ENCODE peak calls at places on chromosome 16, in four cellular contexts. I is HEK293T, N is K562, E is HepG2. Q is an unnamed sample.

GRCh38 chr16:89973654-89974335 is 25.2 kb downstream of the DEF8 start:
- DNase-seq in I (no peak), N (no peak), E (peak), Q (no peak)

GRCh38 chr16:24971718-24972117 is 43.5 kb downstream of the ARHGAP17 start:
- DNase-seq in I (no peak), N (no peak), E (no peak), Q (no peak)

GRCh38 chr16:35431829-35432663 is 1972.6 kb downstream of the TP53TG3F start:
- DNase-seq in I (peak), N (peak), E (no peak), Q (peak)

GRCh38 chr16:55628306-55628968 is 27.4 kb upstream of the SLC6A2 start:
- DNase-seq in I (no peak), N (no peak), E (no peak), Q (no peak)

GRCh38 chr16:15559176-15559575 is 83.8 kb downstream of the MARF1 start:
- DNase-seq in I (no peak), N (no peak), E (no peak), Q (no peak)

GRCh38 chr16:27740496-27741201 is 190.7 kb downstream of the KATNIP start:
- DNase-seq in I (no peak), N (no peak), E (no peak), Q (no peak)

GRCh38 chr16:50279142-50279865 is 13.0 kb downstream of the ADCY7 start:
- DNase-seq in I (no peak), N (peak), E (no peak), Q (no peak)

GRCh38 chr16:66483689-66484452 is 56.8 kb downstream of the BEAN1 start:
- DNase-seq in I (peak), N (peak), E (peak), Q (peak)

GRCh38 chr16:83952940-83953795 is at the start of gene OSGIN1:
- DNase-seq in I (peak), N (peak), E (peak), Q (no peak)

GRCh38 chr16:86994651-86995171 is 322.5 kb downstream of the C16orf95 start:
- DNase-seq in I (no peak), N (peak), E (no peak), Q (no peak)

GRCh38 chr16:12160249-12160648 is 183.7 kb downstream of the SNX29 start:
- DNase-seq in I (no peak), N (no peak), E (no peak), Q (no peak)

GRCh38 chr16:83338138-83338537 is 469.6 kb upstream of the HSBP1 start:
- DNase-seq in I (no peak), N (no peak), E (no peak), Q (no peak)

GRCh38 chr16:460787-461186 is 35.3 kb downstream of the RAB11FIP3 start:
- DNase-seq in I (no peak), N (no peak), E (no peak), Q (no peak)

GRCh38 chr16:6105115-6105514 is 1007.5 kb upstream of the EEF2KMT start:
- DNase-seq in I (no peak), N (no peak), E (no peak), Q (no peak)

GRCh38 chr16:86239381-86239780 is 270.9 kb upstream of the FOXF1 start:
- DNase-seq in I (no peak), N (no peak), E (no peak), Q (no peak)

GRCh38 chr16:50035468-50035992 is 10.5 kb downstream of the CNEP1R1 start:
- DNase-seq in I (no peak), N (no peak), E (peak), Q (no peak)

GRCh38 chr16:23803591-23804123 is 32.1 kb upstream of the PRKCB start:
- DNase-seq in I (peak), N (peak), E (peak), Q (peak)

GRCh38 chr16:27745348-27745747 is 195.4 kb downstream of the KATNIP start:
- DNase-seq in I (no peak), N (peak), E (peak), Q (no peak)

GRCh38 chr16:10756574-10756973 is 12.9 kb downstream of the NUBP1 start:
- DNase-seq in I (no peak), N (no peak), E (no peak), Q (no peak)

GRCh38 chr16:7086842-7087616 is 245.6 kb upstream of the RBFOX1 start:
- DNase-seq in I (peak), N (peak), E (peak), Q (peak)

GRCh38 chr16:30728904-30729672 is 19.1 kb upstream of the PHKG2 start:
- DNase-seq in I (no peak), N (no peak), E (no peak), Q (peak)

GRCh38 chr16:3101841-3102470 is 2.9 kb upstream of the ZSCAN10 start:
- DNase-seq in I (no peak), N (no peak), E (no peak), Q (peak)

GRCh38 chr16:60123387-60124023 is 1389.4 kb upstream of the GOT2 start:
- DNase-seq in I (no peak), N (no peak), E (no peak), Q (no peak)

GRCh38 chr16:56608876-56609462 is 585 bp downstream of the MT2A start:
- DNase-seq in I (no peak), N (no peak), E (no peak), Q (no peak)

GRCh38 chr16:57563487-57563750 is 21.0 kb downstream of the ADGRG5 start:
- DNase-seq in I (no peak), N (no peak), E (no peak), Q (no peak)

GRCh38 chr16:22300427-22301071 is 3.3 kb downstream of the POLR3E start:
- DNase-seq in I (peak), N (peak), E (peak), Q (peak)

GRCh38 chr16:86566601-86566965 is at the start of gene FOXC2:
- DNase-seq in I (peak), N (peak), E (no peak), Q (peak)

GRCh38 chr16:86080131-86080875 is 181.3 kb downstream of the IRF8 start:
- DNase-seq in I (no peak), N (no peak), E (no peak), Q (no peak)

GRCh38 chr16:55039931-55040330 is 109.3 kb downstream of the IRX5 start:
- DNase-seq in I (no peak), N (no peak), E (no peak), Q (no peak)

GRCh38 chr16:87042551-87043272 is 274.5 kb downstream of the C16orf95 start:
- DNase-seq in I (no peak), N (no peak), E (no peak), Q (no peak)

GRCh38 chr16:83070416-83071199 is 443.8 kb downstream of the CDH13 start:
- DNase-seq in I (no peak), N (no peak), E (no peak), Q (no peak)

GRCh38 chr16:61936522-61936921 is 99.7 kb downstream of the CDH8 start:
- DNase-seq in I (no peak), N (no peak), E (no peak), Q (peak)

GRCh38 chr16:12874135-12874534 is 27.3 kb upstream of the SHISA9 start:
- DNase-seq in I (no peak), N (no peak), E (no peak), Q (no peak)

DNA sequence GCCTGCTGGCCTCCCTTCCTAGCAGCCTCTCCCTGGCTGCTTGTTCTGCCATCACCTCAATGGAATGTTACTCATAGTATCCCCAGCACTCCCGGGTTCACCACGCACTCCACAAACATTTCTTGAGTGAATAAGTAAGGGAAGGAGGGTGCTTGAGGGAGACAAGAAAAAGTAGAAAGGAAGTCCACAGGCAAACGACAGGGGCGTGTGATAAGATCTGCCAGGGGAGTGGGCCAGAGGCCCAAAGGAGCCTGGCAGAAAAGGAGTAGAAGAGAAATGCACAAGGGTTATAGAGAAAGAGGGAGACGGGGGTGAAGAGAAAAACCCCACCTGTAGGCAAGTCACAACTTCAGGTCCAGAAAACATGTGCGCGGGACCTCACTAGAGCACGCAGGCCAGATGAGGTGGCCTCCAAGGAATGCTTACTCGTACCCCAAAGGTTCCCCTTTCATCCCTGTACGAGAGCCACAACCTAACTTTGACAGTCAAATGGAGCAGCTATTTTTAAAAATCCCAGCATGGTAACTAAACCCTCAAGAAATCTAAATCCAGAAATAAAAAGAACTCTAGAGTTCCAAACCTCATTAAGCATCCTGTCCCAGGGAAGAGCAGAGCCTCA is 6.6 kb downstream of the ZDHHC7 start:
- DNase-seq in I (no peak), N (no peak), E (no peak), Q (no peak)
- TF ChIP-seq ELF4 in I (no peak), N (no peak), E (no peak), Q (no peak)

GRCh38 chr16:88693420-88694177 is 7.3 kb upstream of the SNAI3 start:
- DNase-seq in I (no peak), N (no peak), E (no peak), Q (no peak)

GRCh38 chr16:88691129-88691813 is 5.0 kb upstream of the SNAI3 start:
- DNase-seq in I (no peak), N (no peak), E (no peak), Q (no peak)

GRCh38 chr16:88692861-88693260 is 6.6 kb upstream of the SNAI3 start:
- DNase-seq in I (no peak), N (no peak), E (no peak), Q (no peak)

GRCh38 chr16:88690341-88691128 is 4.2 kb upstream of the SNAI3 start:
- DNase-seq in I (no peak), N (no peak), E (no peak), Q (no peak)

DNA sequence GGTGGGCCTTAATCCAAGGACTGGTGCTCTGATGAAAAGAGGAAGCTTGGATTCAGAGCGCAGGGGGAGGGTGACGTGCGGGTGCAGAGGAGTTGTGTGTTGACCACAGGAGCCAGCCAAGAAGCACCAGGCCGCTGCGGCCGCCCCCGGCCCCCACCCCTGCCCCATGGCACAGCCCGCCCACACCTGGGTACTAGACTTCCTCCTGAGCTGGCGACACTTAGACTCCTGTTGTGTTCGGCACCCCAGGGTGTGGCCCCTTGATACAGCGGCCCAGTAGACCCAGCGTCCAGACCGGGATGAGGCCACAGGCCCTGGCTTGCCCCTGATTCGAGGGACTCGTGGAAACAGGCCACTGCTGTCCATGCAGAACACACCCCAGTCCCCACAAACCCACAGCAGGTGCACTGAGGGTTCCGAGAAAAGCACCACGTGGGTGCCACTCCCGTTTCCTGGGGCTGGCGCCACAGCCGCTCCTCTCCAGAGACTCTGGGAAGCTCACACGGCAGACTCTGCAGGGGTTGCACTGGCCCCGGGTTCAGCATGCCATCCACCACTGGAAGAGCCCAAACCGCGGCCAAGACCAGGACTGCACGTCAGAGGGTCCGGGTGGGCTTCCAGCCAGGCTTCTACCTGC is 5.7 kb upstream of the SNAI3 start:
- DNase-seq in I (no peak), N (no peak), E (no peak), Q (no peak)
- TF ChIP-seq ELF4 in I (no peak), N (no peak), E (no peak), Q (no peak)

GRCh38 chr16:5066511-5066910 is 755 bp upstream of the C16orf89 start:
- DNase-seq in I (no peak), N (peak), E (no peak), Q (no peak)
- TF ChIP-seq ELF4 in I (no peak), N (no peak), E (no peak), Q (no peak)

GRCh38 chr16:14418795-14419225 is 211.2 kb downstream of the PARN start:
- DNase-seq in I (no peak), N (no peak), E (no peak), Q (no peak)
- TF ChIP-seq ELF4 in I (no peak), N (no peak), E (no peak), Q (no peak)

Q was measured in WTC11.